ENCODE peak calls at places on chromosomes 1 and 21, in nine cellular contexts. One of them, this sample, is unnamed.

GRCh38 chr21:41187537-41188025 is 19.6 kb downstream of the BACE2 start:
- DNase-seq in activated T-cell treated with anti-CD3 and anti-CD28 coated beads for 48 hours: no peak
- DNase-seq in Daoy: no peak
- DNase-seq in stimulated activated naive CD8-positive, alpha-beta T cell treated with anti-CD3 and anti-CD28 coated beads, Interleukin-15, Interleukin-2, amounts not matched to agents 100 U/mL and 50 U/mL, for 24 hours: no peak
- DNase-seq in germinal center: no peak
- DNase-seq in T1000: no peak
- DNase-seq in H9: no peak
- DNase-seq in EL: no peak
- DNase-seq in activated CD4-positive, alpha-beta T cell treated with anti-CD3 and anti-CD28 coated beads for 24 hours: no peak
- DNase-seq in this sample: no peak

GRCh38 chr21:46538851-46539666 is 65.8 kb downstream of the S100B start:
- DNase-seq in activated T-cell treated with anti-CD3 and anti-CD28 coated beads for 48 hours: no peak
- DNase-seq in Daoy: no peak
- DNase-seq in stimulated activated naive CD8-positive, alpha-beta T cell treated with anti-CD3 and anti-CD28 coated beads, Interleukin-15, Interleukin-2, amounts not matched to agents 100 U/mL and 50 U/mL, for 24 hours: no peak
- DNase-seq in germinal center: no peak
- DNase-seq in T1000: no peak
- DNase-seq in H9: no peak
- DNase-seq in EL: no peak
- DNase-seq in activated CD4-positive, alpha-beta T cell treated with anti-CD3 and anti-CD28 coated beads for 24 hours: no peak
- DNase-seq in this sample: no peak

GRCh38 chr1:30562559-30562958 is 160.8 kb downstream of the MATN1 start:
- DNase-seq in activated T-cell treated with anti-CD3 and anti-CD28 coated beads for 48 hours: no peak
- DNase-seq in Daoy: no peak
- DNase-seq in stimulated activated naive CD8-positive, alpha-beta T cell treated with anti-CD3 and anti-CD28 coated beads, Interleukin-15, Interleukin-2, amounts not matched to agents 100 U/mL and 50 U/mL, for 24 hours: no peak
- DNase-seq in germinal center: no peak
- DNase-seq in T1000: no peak
- DNase-seq in H9: no peak
- DNase-seq in EL: no peak
- DNase-seq in activated CD4-positive, alpha-beta T cell treated with anti-CD3 and anti-CD28 coated beads for 24 hours: no peak
- DNase-seq in this sample: no peak

GRCh38 chr1:111274653-111275052 is 16.0 kb upstream of the CHIA start:
- DNase-seq in activated T-cell treated with anti-CD3 and anti-CD28 coated beads for 48 hours: no peak
- DNase-seq in Daoy: peak
- DNase-seq in stimulated activated naive CD8-positive, alpha-beta T cell treated with anti-CD3 and anti-CD28 coated beads, Interleukin-15, Interleukin-2, amounts not matched to agents 100 U/mL and 50 U/mL, for 24 hours: no peak
- DNase-seq in germinal center: no peak
- DNase-seq in T1000: no peak
- DNase-seq in H9: no peak
- DNase-seq in EL: no peak
- DNase-seq in activated CD4-positive, alpha-beta T cell treated with anti-CD3 and anti-CD28 coated beads for 24 hours: no peak
- DNase-seq in this sample: no peak

GRCh38 chr1:93775224-93775623 is 93.6 kb upstream of the BCAR3 start:
- DNase-seq in activated T-cell treated with anti-CD3 and anti-CD28 coated beads for 48 hours: no peak
- DNase-seq in Daoy: peak
- DNase-seq in stimulated activated naive CD8-positive, alpha-beta T cell treated with anti-CD3 and anti-CD28 coated beads, Interleukin-15, Interleukin-2, amounts not matched to agents 100 U/mL and 50 U/mL, for 24 hours: no peak
- DNase-seq in germinal center: no peak
- DNase-seq in T1000: no peak
- DNase-seq in H9: no peak
- DNase-seq in EL: no peak
- DNase-seq in activated CD4-positive, alpha-beta T cell treated with anti-CD3 and anti-CD28 coated beads for 24 hours: no peak
- DNase-seq in this sample: no peak

GRCh38 chr1:55803429-55803828 is 588.3 kb upstream of the USP24 start:
- DNase-seq in activated T-cell treated with anti-CD3 and anti-CD28 coated beads for 48 hours: no peak
- DNase-seq in Daoy: no peak
- DNase-seq in stimulated activated naive CD8-positive, alpha-beta T cell treated with anti-CD3 and anti-CD28 coated beads, Interleukin-15, Interleukin-2, amounts not matched to agents 100 U/mL and 50 U/mL, for 24 hours: no peak
- DNase-seq in germinal center: no peak
- DNase-seq in T1000: no peak
- DNase-seq in H9: no peak
- DNase-seq in EL: no peak
- DNase-seq in activated CD4-positive, alpha-beta T cell treated with anti-CD3 and anti-CD28 coated beads for 24 hours: no peak
- DNase-seq in this sample: no peak

GRCh38 chr1:18249691-18250090 is 142.1 kb downstream of the IGSF21 start:
- DNase-seq in activated T-cell treated with anti-CD3 and anti-CD28 coated beads for 48 hours: no peak
- DNase-seq in Daoy: no peak
- DNase-seq in stimulated activated naive CD8-positive, alpha-beta T cell treated with anti-CD3 and anti-CD28 coated beads, Interleukin-15, Interleukin-2, amounts not matched to agents 100 U/mL and 50 U/mL, for 24 hours: no peak
- DNase-seq in germinal center: no peak
- DNase-seq in T1000: no peak
- DNase-seq in H9: no peak
- DNase-seq in EL: no peak
- DNase-seq in activated CD4-positive, alpha-beta T cell treated with anti-CD3 and anti-CD28 coated beads for 24 hours: no peak
- DNase-seq in this sample: no peak

GRCh38 chr1:47940321-47940720 is 56.9 kb downstream of the TRABD2B start:
- DNase-seq in activated T-cell treated with anti-CD3 and anti-CD28 coated beads for 48 hours: no peak
- DNase-seq in Daoy: no peak
- DNase-seq in stimulated activated naive CD8-positive, alpha-beta T cell treated with anti-CD3 and anti-CD28 coated beads, Interleukin-15, Interleukin-2, amounts not matched to agents 100 U/mL and 50 U/mL, for 24 hours: no peak
- DNase-seq in germinal center: no peak
- DNase-seq in T1000: no peak
- DNase-seq in H9: no peak
- DNase-seq in EL: no peak
- DNase-seq in activated CD4-positive, alpha-beta T cell treated with anti-CD3 and anti-CD28 coated beads for 24 hours: no peak
- DNase-seq in this sample: no peak

GRCh38 chr1:212621830-212622315 is 13.3 kb downstream of the ATF3 start:
- DNase-seq in activated T-cell treated with anti-CD3 and anti-CD28 coated beads for 48 hours: no peak
- DNase-seq in Daoy: no peak
- DNase-seq in stimulated activated naive CD8-positive, alpha-beta T cell treated with anti-CD3 and anti-CD28 coated beads, Interleukin-15, Interleukin-2, amounts not matched to agents 100 U/mL and 50 U/mL, for 24 hours: no peak
- DNase-seq in germinal center: no peak
- DNase-seq in T1000: no peak
- DNase-seq in H9: no peak
- DNase-seq in EL: no peak
- DNase-seq in activated CD4-positive, alpha-beta T cell treated with anti-CD3 and anti-CD28 coated beads for 24 hours: no peak
- DNase-seq in this sample: no peak

GRCh38 chr1:32242341-32242851 is 4.6 kb upstream of the FAM167B start:
- DNase-seq in activated T-cell treated with anti-CD3 and anti-CD28 coated beads for 48 hours: no peak
- DNase-seq in Daoy: no peak
- DNase-seq in stimulated activated naive CD8-positive, alpha-beta T cell treated with anti-CD3 and anti-CD28 coated beads, Interleukin-15, Interleukin-2, amounts not matched to agents 100 U/mL and 50 U/mL, for 24 hours: no peak
- DNase-seq in germinal center: no peak
- DNase-seq in T1000: no peak
- DNase-seq in H9: peak
- DNase-seq in EL: peak
- DNase-seq in activated CD4-positive, alpha-beta T cell treated with anti-CD3 and anti-CD28 coated beads for 24 hours: no peak
- DNase-seq in this sample: no peak

GRCh38 chr1:207241164-207241934 is 80.1 kb upstream of the CD55 start:
- DNase-seq in activated T-cell treated with anti-CD3 and anti-CD28 coated beads for 48 hours: no peak
- DNase-seq in Daoy: no peak
- DNase-seq in stimulated activated naive CD8-positive, alpha-beta T cell treated with anti-CD3 and anti-CD28 coated beads, Interleukin-15, Interleukin-2, amounts not matched to agents 100 U/mL and 50 U/mL, for 24 hours: no peak
- DNase-seq in germinal center: no peak
- DNase-seq in T1000: no peak
- DNase-seq in H9: no peak
- DNase-seq in EL: no peak
- DNase-seq in activated CD4-positive, alpha-beta T cell treated with anti-CD3 and anti-CD28 coated beads for 24 hours: no peak
- DNase-seq in this sample: no peak

This sample was measured in D721Med.